ENCODE peak calls at places on chromosomes 13 and 19, in ten cellular contexts. C is aorta; S is CD8-positive, alpha-beta T cell; J is psoas muscle; K is upper lobe of left lung; R is effector memory CD4-positive, alpha-beta T cell; O is right atrium auricular region; F is thoracic aorta; W is AG04450; Z is fibroblast of lung. B is an unnamed sample.
A peak's percentile ranks its signal among the peaks of the same experiment; 100 is the strongest.

GRCh38 chr13:101139076-101139475 is 277.2 kb downstream of the NALCN start:
- DNase-seq in C (no peak), S (no peak), J (no peak), K (no peak), R (no peak), O (no peak), F (no peak), W (no peak), Z (no peak), B (no peak)

GRCh38 chr19:34184880-34185491 is 12.7 kb downstream of the LSM14A start:
- DNase-seq in C (no peak), S (peak; percentile 30), J (no peak), K (no peak), R (no peak), O (no peak), F (no peak), W (no peak), Z (peak; percentile 25), B (no peak)

GRCh38 chr13:96181886-96182285 is 92.0 kb downstream of the HS6ST3 start:
- DNase-seq in C (no peak), S (no peak), J (no peak), K (no peak), R (no peak), O (no peak), F (no peak), W (no peak), Z (no peak), B (no peak)

GRCh38 chr19:35337984-35338296 is 9.0 kb downstream of the CD22 start:
- DNase-seq in C (no peak), S (no peak), J (no peak), K (no peak), R (no peak), O (no peak), F (no peak), W (no peak), Z (no peak), B (no peak)

GRCh38 chr13:96982672-96983071 is 11.6 kb downstream of the OXGR1 start:
- DNase-seq in C (no peak), S (no peak), J (no peak), K (no peak), R (no peak), O (no peak), F (no peak), W (no peak), Z (no peak), B (no peak)

GRCh38 chr19:10424011-10424637 is 3.8 kb downstream of the PDE4A start:
- DNase-seq in C (peak; percentile 94), S (peak; percentile 72), J (peak; percentile 91), K (peak; percentile 96), R (peak; percentile 64), O (peak; percentile 76), F (no peak), W (no peak), Z (peak; percentile 61), B (peak; percentile 88)

GRCh38 chr13:92074658-92075057 is 676.2 kb downstream of the GPC5 start:
- DNase-seq in C (no peak), S (no peak), J (no peak), K (no peak), R (no peak), O (no peak), F (no peak), W (no peak), Z (peak; percentile 43), B (no peak)

GRCh38 chr13:114140131-114140908 is 7.9 kb upstream of the RASA3 start:
- DNase-seq in C (peak; percentile 58), S (peak; percentile 82), J (no peak), K (no peak), R (no peak), O (no peak), F (no peak), W (no peak), Z (no peak), B (peak; percentile 62)

DNA sequence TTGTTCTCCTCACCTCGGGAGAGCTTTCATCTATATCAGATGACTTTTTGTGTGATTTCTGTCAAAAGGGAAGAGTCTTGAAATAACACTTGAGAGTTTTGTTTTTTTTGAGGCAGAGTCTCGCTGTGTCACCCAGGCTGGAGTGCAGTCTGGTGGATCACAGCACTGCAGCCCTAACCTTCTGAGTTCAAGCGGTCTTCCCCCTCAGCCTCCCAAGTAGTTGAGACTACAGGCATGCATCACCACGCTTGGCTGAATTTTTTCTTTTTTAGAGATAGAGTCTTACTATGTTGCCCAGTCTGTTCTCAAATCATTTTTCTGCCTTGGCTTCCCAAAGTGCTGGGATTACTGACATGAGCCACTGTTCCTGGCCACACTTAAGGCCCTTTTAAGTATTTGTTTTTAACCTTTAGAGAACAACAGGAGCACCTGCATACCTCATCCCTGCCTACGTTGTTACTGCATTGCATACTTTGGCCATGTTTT is 11.4 kb downstream of the NDFIP2 start:
- DNase-seq in C (no peak), S (no peak), J (no peak), K (no peak), R (no peak), O (no peak), F (no peak), W (no peak), Z (no peak), B (no peak)
- H3K27ac ChIP-seq in C (no peak overlapping the region), S (no peak overlapping the region), J (no peak overlapping the region), K (no peak overlapping the region), R (no peak overlapping the region), O (no peak overlapping the region), F (no peak overlapping the region), W (no peak overlapping the region), Z (peak overlapping the region; percentile 74), B (no peak overlapping the region)

GRCh38 chr19:42125536-42125935 is 6.7 kb downstream of the POU2F2 start:
- DNase-seq in C (no peak), S (no peak), J (peak; percentile 15), K (no peak), R (no peak), O (no peak), F (no peak), W (no peak), Z (no peak), B (no peak)

GRCh38 chr19:42124386-42124901 is 7.8 kb downstream of the POU2F2 start:
- DNase-seq in C (no peak), S (no peak), J (no peak), K (no peak), R (no peak), O (no peak), F (no peak), W (no peak), Z (no peak), B (no peak)

GRCh38 chr19:42122691-42123607 is 9.3 kb downstream of the POU2F2 start:
- DNase-seq in C (no peak), S (peak; percentile 35), J (peak; percentile 27), K (no peak), R (no peak), O (no peak), F (no peak), W (no peak), Z (no peak), B (no peak)

GRCh38 chr19:42121666-42122069 is 10.6 kb downstream of the POU2F2 start:
- DNase-seq in C (no peak), S (peak; percentile 83), J (peak; percentile 61), K (no peak), R (peak; percentile 67), O (no peak), F (no peak), W (peak; percentile 49), Z (peak; percentile 33), B (peak; percentile 88)

DNA sequence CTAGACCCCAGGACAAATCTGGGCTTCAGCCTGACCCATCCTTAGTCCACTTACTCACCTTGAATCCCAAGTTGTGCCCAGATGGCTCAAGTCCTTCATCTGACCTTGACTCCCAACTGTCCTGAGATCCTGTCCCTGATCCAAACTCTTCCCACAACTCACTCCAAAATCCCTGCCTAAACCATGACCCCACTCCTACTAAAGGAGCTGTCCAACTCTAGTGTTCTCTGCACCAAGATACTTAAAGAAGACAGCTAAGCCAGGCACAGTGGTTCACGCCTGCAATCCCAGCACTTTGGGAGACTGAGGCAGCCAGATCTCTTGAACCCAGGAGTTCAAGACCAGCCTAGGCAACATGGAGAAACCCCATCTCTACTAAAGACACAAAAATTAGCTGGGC is 8.5 kb downstream of the POU2F2 start:
- DNase-seq in C (no peak), S (no peak), J (no peak), K (no peak), R (no peak), O (no peak), F (no peak), W (no peak), Z (no peak), B (no peak)
- H3K27ac ChIP-seq in C (no peak overlapping the region), S (peak overlapping the region; percentile 36), J (no peak overlapping the region), K (no peak overlapping the region), R (peak overlapping the region; percentile 93), O (no peak overlapping the region), F (no peak overlapping the region), W (no peak overlapping the region), Z (no peak overlapping the region), B (peak overlapping the region; percentile 48)

GRCh38 chr19:55171440-55171839 is 5.0 kb upstream of the DNAAF3 start:
- DNase-seq in C (no peak), S (no peak), J (no peak), K (no peak), R (no peak), O (no peak), F (no peak), W (no peak), Z (no peak), B (no peak)

GRCh38 chr19:55165952-55166529 is 372 bp downstream of the DNAAF3 start:
- DNase-seq in C (no peak), S (peak; percentile 71), J (peak; percentile 81), K (peak; percentile 86), R (no peak), O (peak; percentile 70), F (no peak), W (no peak), Z (peak; percentile 78), B (peak; percentile 77)

GRCh38 chr19:55169136-55169535 is 2.7 kb upstream of the DNAAF3 start:
- DNase-seq in C (no peak), S (no peak), J (no peak), K (no peak), R (no peak), O (no peak), F (no peak), W (no peak), Z (no peak), B (no peak)

GRCh38 chr19:55161571-55162322 is 4.2 kb upstream of the TNNI3 start:
- DNase-seq in C (no peak), S (no peak), J (peak; percentile 50), K (peak; percentile 74), R (no peak), O (no peak), F (no peak), W (no peak), Z (no peak), B (no peak)

DNA sequence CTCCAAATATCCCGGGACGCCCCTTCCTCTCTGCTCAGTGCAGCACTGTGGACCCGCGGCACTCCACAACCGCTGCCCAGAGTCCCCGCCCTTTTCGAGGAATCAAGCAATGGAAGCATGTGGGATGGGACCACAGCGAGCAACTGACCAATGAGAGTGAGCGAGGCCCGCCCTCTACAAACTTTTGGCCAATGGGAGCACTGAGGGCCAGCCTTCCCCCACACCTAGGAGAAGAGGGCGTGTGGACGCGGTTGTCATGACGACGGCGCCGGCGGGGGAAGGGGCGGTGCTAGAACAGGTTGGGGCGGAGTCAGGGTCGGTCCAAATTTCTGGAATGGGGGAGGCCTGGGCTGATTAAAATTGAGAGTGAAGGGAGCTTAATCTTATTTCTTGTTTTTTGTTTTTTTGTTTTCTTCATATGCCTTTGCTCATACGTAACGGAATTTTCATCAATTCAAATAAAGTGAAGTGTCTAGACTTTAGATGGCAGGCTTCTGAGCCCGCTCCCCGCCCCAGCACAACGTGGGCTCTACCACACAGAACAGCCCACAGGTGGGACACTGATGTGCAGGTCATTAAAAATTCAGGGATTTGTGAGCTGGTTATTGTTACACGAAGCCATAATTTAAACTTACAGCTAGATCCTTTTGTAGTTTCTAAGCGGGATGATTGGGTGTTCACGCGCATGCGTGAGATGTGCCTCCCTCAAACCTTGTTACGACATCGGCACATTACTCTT is at the start of gene DNAAF3:
- DNase-seq in C (peak; percentile 91), S (peak; percentile 64), J (peak; percentile 97), K (peak; percentile 95), R (peak; percentile 47), O (peak; percentile 96), F (peak; percentile 42), W (peak; percentile 90), Z (peak; percentile 97), B (peak; percentile 93)
- H3K27ac ChIP-seq in C (no peak within 1 kb of the TSS), S (no peak within 1 kb of the TSS), J (no peak within 1 kb of the TSS), K (no peak within 1 kb of the TSS), R (no peak within 1 kb of the TSS), O (no peak within 1 kb of the TSS), F (no peak within 1 kb of the TSS), W (no peak within 1 kb of the TSS), Z (no peak within 1 kb of the TSS), B (no peak within 1 kb of the TSS)

DNA sequence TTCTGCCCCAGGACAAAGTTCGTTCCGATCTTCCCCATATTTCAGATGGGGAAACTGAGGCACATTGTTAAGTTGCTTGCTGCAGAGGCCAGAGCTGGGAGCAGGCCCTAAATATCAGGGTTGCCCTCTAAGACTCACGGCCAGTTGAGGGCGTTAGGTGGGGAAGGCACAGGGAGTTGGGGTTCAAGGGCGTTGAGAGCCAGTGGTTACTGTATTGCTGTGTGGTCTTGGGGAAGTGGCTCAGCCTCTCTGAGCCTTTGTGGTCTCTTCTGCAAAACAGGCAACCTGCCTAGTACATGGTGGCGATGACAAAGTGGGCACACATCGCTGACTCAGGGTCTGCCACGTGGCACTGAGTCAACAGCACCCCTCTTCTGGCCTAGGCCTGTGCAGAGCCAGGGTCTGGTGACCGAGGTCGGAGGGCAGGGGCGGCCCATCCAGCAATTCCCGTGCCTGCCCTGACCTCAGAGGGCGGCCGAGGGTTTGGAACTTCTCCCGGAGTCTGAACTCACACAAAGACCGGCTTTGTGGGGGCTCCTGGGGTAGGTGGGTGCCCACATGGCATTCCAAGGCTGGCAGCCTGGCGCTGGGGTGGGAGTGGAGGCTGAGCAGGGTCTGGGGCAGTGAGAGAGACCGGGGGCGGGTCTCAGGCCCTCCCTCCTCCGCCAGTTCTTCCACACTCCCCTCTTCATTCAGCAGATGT is 10.2 kb downstream of the TNFAIP8L1 start:
- DNase-seq in C (no peak), S (no peak), J (no peak), K (no peak), R (no peak), O (no peak), F (no peak), W (no peak), Z (no peak), B (no peak)
- H3K27ac ChIP-seq in C (no peak overlapping the region), S (no peak overlapping the region), J (no peak overlapping the region), K (peak overlapping the region; percentile 63), R (no peak overlapping the region), O (no peak overlapping the region), F (no peak overlapping the region), W (no peak overlapping the region), Z (no peak overlapping the region), B (no peak overlapping the region)